ENCODE peak calls at places on chromosomes 16 and 17, in seven cellular contexts. T, W, B, H, J, X and V are unnamed samples.

GRCh38 chr17:61247438-61247837 is 152.2 kb upstream of the TBX2 start:
- DNase-seq in T (no peak), W (no peak), B (no peak), H (peak), J (no peak), X (no peak), V (peak)

GRCh38 chr16:74999208-74999682 is 421 bp downstream of the ZNRF1 start:
- DNase-seq in T (peak), W (peak), B (no peak), H (no peak), J (peak), X (peak), V (peak)

GRCh38 chr16:67917852-67918236 is 13.8 kb downstream of the CTRL start:
- DNase-seq in T (no peak), W (no peak), B (no peak), H (no peak), J (no peak), X (no peak), V (peak)

GRCh38 chr16:50196736-50197135 is 43.6 kb downstream of the TENT4B start:
- DNase-seq in T (peak), W (no peak), B (no peak), H (no peak), J (no peak), X (no peak), V (no peak)

GRCh38 chr17:64126918-64127317 is 3.0 kb downstream of the ERN1 start:
- DNase-seq in T (no peak), W (no peak), B (no peak), H (no peak), J (no peak), X (no peak), V (no peak)

GRCh38 chr16:9065077-9065476 is 26.4 kb upstream of the HAPSTR1 start:
- DNase-seq in T (no peak), W (no peak), B (no peak), H (no peak), J (no peak), X (no peak), V (no peak)

GRCh38 chr16:57316390-57317017 is 32.0 kb upstream of the PLLP start:
- DNase-seq in T (no peak), W (no peak), B (peak), H (peak), J (peak), X (no peak), V (no peak)

GRCh38 chr17:50440172-50440837 is 14.3 kb downstream of the ACSF2 start:
- DNase-seq in T (no peak), W (peak), B (peak), H (no peak), J (no peak), X (no peak), V (no peak)

GRCh38 chr17:74757502-74757901 is 9.1 kb downstream of the NHERF1 start:
- DNase-seq in T (no peak), W (no peak), B (no peak), H (no peak), J (no peak), X (no peak), V (no peak)

GRCh38 chr16:15043344-15043743 is 12.5 kb downstream of the NTAN1 start:
- DNase-seq in T (no peak), W (no peak), B (no peak), H (no peak), J (no peak), X (no peak), V (no peak)

GRCh38 chr16:84340305-84341040 is 27.9 kb upstream of the ATP2C2 start:
- DNase-seq in T (no peak), W (peak), B (peak), H (no peak), J (no peak), X (no peak), V (peak)

GRCh38 chr17:16929757-16930520 is 42.0 kb downstream of the TNFRSF13B start:
- DNase-seq in T (no peak), W (no peak), B (no peak), H (no peak), J (no peak), X (no peak), V (no peak)

GRCh38 chr17:59105852-59106462 is 723 bp downstream of the TRIM37 start:
- DNase-seq in T (peak), W (peak), B (peak), H (peak), J (peak), X (peak), V (peak)

GRCh38 chr17:14268264-14268663 is 31.6 kb upstream of the CDRT15 start:
- DNase-seq in T (no peak), W (no peak), B (no peak), H (no peak), J (no peak), X (no peak), V (peak)
- TF ChIP-seq CTCF in T (no peak), W (no peak), B (no peak), H (no peak), J (no peak), X (no peak), V (no peak)

GRCh38 chr17:48730240-48730550 is 1.6 kb upstream of the HOXB13 start:
- DNase-seq in T (no peak), W (no peak), B (no peak), H (no peak), J (no peak), X (no peak), V (no peak)

GRCh38 chr17:48726916-48727286 is 1.6 kb downstream of the HOXB13 start:
- DNase-seq in T (no peak), W (no peak), B (no peak), H (no peak), J (no peak), X (no peak), V (no peak)

GRCh38 chr17:48729335-48730239 is 1.0 kb upstream of the HOXB13 start:
- DNase-seq in T (no peak), W (peak), B (no peak), H (no peak), J (no peak), X (no peak), V (no peak)

GRCh38 chr17:48727415-48728175 is 955 bp downstream of the HOXB13 start:
- DNase-seq in T (no peak), W (no peak), B (no peak), H (no peak), J (no peak), X (no peak), V (no peak)

GRCh38 chr17:48728232-48729231 is at the start of gene HOXB13:
- DNase-seq in T (no peak), W (peak), B (no peak), H (no peak), J (no peak), X (no peak), V (no peak)
- H3K4me3 ChIP-seq in T (no peak), W (peak), B (peak), H (peak), J (peak), X (peak), V (no peak)

DNA sequence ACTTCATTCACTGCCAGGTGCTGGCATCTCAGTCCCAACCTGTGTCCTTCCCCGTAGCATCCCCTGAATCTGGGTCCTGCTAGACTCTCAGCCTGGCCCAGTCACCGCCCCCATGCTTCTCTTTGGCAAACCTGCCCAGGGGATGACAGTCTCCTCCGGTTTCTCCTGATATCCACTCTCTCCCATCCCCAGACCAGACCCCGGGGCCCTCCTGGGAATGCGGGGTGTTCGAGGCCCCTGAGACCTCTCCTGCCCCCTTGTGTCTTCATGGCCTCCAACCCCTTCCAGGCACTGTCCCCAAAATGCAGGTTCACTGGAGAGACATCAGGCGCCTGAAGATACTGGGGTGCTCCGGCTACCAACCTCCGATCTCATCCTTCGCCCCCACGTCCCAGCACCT is 544 bp downstream of the STX1B start:
- DNase-seq in T (no peak), W (no peak), B (no peak), H (no peak), J (no peak), X (no peak), V (no peak)
- TF ChIP-seq CTCF in T (no peak), W (no peak), B (no peak), H (no peak), J (no peak), X (no peak), V (no peak)

GRCh38 chr17:73285916-73286862 is 24.5 kb upstream of the CPSF4L start:
- DNase-seq in T (no peak), W (no peak), B (no peak), H (no peak), J (no peak), X (no peak), V (no peak)

GRCh38 chr17:73288534-73289302 is 23.1 kb downstream of the CDC42EP4 start:
- DNase-seq in T (no peak), W (peak), B (peak), H (no peak), J (peak), X (no peak), V (no peak)

GRCh38 chr17:73284906-73285602 is 23.4 kb upstream of the CPSF4L start:
- DNase-seq in T (no peak), W (no peak), B (no peak), H (no peak), J (peak), X (no peak), V (no peak)

GRCh38 chr17:73285603-73285908 is 23.9 kb upstream of the CPSF4L start:
- DNase-seq in T (no peak), W (no peak), B (no peak), H (no peak), J (no peak), X (no peak), V (no peak)

GRCh38 chr17:73286863-73287296 is 24.9 kb downstream of the CDC42EP4 start:
- DNase-seq in T (no peak), W (no peak), B (no peak), H (no peak), J (peak), X (no peak), V (no peak)
- H3K4me3 ChIP-seq in T (no peak), W (no peak), B (no peak), H (no peak), J (no peak), X (no peak), V (no peak)